ENCODE peak calls at places on chromosomes 2 and 18, in four cellular contexts. H, D, B and S are unnamed samples.
A peak's percentile ranks its signal among the peaks of the same experiment; 100 is the strongest.

GRCh38 chr18:46264255-46264654 is 160.1 kb downstream of the HAUS1 start:
- ATAC-seq in H (peak; percentile 8), D (no peak), B (no peak), S (no peak)

GRCh38 chr18:69495338-69495737 is 94.7 kb downstream of the DOK6 start:
- ATAC-seq in H (no peak), D (peak; percentile 23), B (no peak), S (no peak)

GRCh38 chr2:38076710-38077430 is 919 bp upstream of the CYP1B1 start:
- ATAC-seq in H (peak; percentile 70), D (peak; percentile 86), B (peak; percentile 79), S (peak; percentile 62)

GRCh38 chr18:36211612-36212065 is 24.3 kb downstream of the MOCOS start:
- ATAC-seq in H (no peak), D (no peak), B (no peak), S (peak; percentile 17)

GRCh38 chr18:5456577-5457466 is 87.0 kb downstream of the EPB41L3 start:
- ATAC-seq in H (peak; percentile 74), D (peak; percentile 84), B (peak; percentile 52), S (peak; percentile 53)

GRCh38 chr18:1929720-1930119 is 641.6 kb downstream of the METTL4 start:
- ATAC-seq in H (no peak), D (peak; percentile 25), B (no peak), S (no peak)

GRCh38 chr2:235030126-235030525 is 78.3 kb downstream of the SH3BP4 start:
- ATAC-seq in H (no peak), D (no peak), B (no peak), S (no peak)

GRCh38 chr2:3480352-3481010 is 38.9 kb downstream of the ADI1 start:
- ATAC-seq in H (no peak), D (no peak), B (peak; percentile 87), S (peak; percentile 45)